ENCODE peak calls at places on chromosomes 11 and 22, in seven cellular contexts. P is M059J; G is activated T-helper 1 cell treated with anti-CD3 and anti-CD28 coated beads, Interleukin-12 subunit alpha, Interleukin-12 subunit beta, Interleukin-2, Interleukin-4 antibody, amounts not matched to agents 30 ng/mL and 10 ng/mL and 1 ng/mL, durations not matched to agents 14 hours and 24 hours and 36 hours; R is mesendoderm; Y is anterior cingulate cortex; F is fibroblast of villous mesenchyme; A is D341Med. D is an unnamed sample.

GRCh38 chr11:118139578-118139977 is 13.0 kb downstream of the SCN4B start:
- DNase-seq in G (no peak), F (no peak), P (peak), R (no peak), Y (no peak), A (no peak), D (no peak)

GRCh38 chr11:29260939-29261705 is 755.7 kb downstream of the KCNA4 start:
- DNase-seq in Y (no peak), P (peak), R (peak), F (no peak), G (no peak), A (no peak), D (no peak)

GRCh38 chr11:10460611-10461275 is 5.7 kb downstream of the AMPD3 start:
- DNase-seq in G (no peak), R (no peak), P (no peak), A (no peak), F (peak), Y (no peak), D (no peak)

GRCh38 chr11:4882543-4882942 is 843 bp downstream of the OR51T1 start:
- DNase-seq in A (no peak), R (no peak), G (no peak), F (no peak), Y (no peak), P (no peak), D (no peak)

GRCh38 chr11:87316491-87316890 is 278.8 kb downstream of the TMEM135 start:
- DNase-seq in Y (no peak), G (no peak), F (no peak), P (no peak), A (no peak), R (no peak), D (no peak)

GRCh38 chr11:123624974-123625373 is 29.4 kb downstream of the SCN3B start:
- DNase-seq in Y (no peak), R (no peak), F (peak), A (no peak), P (no peak), G (no peak), D (no peak)

GRCh38 chr11:46674463-46675287 is 25.7 kb downstream of the ARHGAP1 start:
- DNase-seq in A (no peak), Y (no peak), F (peak), R (peak), P (peak), G (peak), D (no peak)

GRCh38 chr11:68159665-68160064 is 38.5 kb upstream of the CHKA start:
- DNase-seq in P (no peak), F (no peak), A (no peak), G (no peak), Y (no peak), R (no peak), D (no peak)

GRCh38 chr11:45252134-45252856 is 33.8 kb downstream of the SYT13 start:
- DNase-seq in P (peak), R (peak), F (peak), A (peak), Y (no peak), G (no peak), D (no peak)

GRCh38 chr11:81497202-81497804 is 1236.4 kb downstream of the FAM181B start:
- DNase-seq in P (peak), R (peak), A (peak), Y (no peak), F (peak), G (no peak), D (peak)

GRCh38 chr22:19706661-19707151 is 7.6 kb upstream of the SEPTIN5 start:
- DNase-seq in Y (no peak), F (no peak), P (no peak), R (no peak), A (no peak), G (no peak), D (no peak)

GRCh38 chr22:48785792-48786678 is 1041.6 kb downstream of the BRD1 start:
- DNase-seq in R (no peak), F (no peak), G (no peak), Y (no peak), P (no peak), A (no peak), D (no peak)